ENCODE peak calls at places on chromosomes 11 and 22, in seven cellular contexts. P is spleen, M is AG09319, Y is stomach, F is OCI-LY7, V is A549, B is RWPE1. X is an unnamed sample.

GRCh38 chr11:121650520-121651266 is 197.9 kb upstream of the SORL1-AS1 start:
- DNase-seq in P (no peak), M (no peak), Y (no peak), F (no peak), V (no peak), B (no peak), X (no peak)

GRCh38 chr11:46332568-46333128 is 14.6 kb upstream of the DGKZ start:
- DNase-seq in P (no peak), M (no peak), Y (no peak), F (no peak), V (no peak), B (no peak), X (no peak)

GRCh38 chr11:37026741-37027140 is 428.7 kb upstream of the RAG2 start:
- DNase-seq in P (no peak), M (no peak), Y (no peak), F (no peak), V (no peak), B (no peak), X (no peak)

GRCh38 chr11:28581286-28582242 is 473.4 kb downstream of the METTL15 start:
- DNase-seq in P (no peak), M (no peak), Y (no peak), F (no peak), V (no peak), B (no peak), X (no peak)

GRCh38 chr11:124551189-124551588 is 7.7 kb upstream of the OR8B12 start:
- DNase-seq in P (no peak), M (no peak), Y (no peak), F (no peak), V (peak; percentile 5), B (no peak), X (no peak)

GRCh38 chr11:69501121-69501489 is 19.6 kb downstream of the LINC01488 start:
- DNase-seq in P (no peak), M (no peak), Y (no peak), F (no peak), V (no peak), B (no peak), X (no peak)

GRCh38 chr22:19576460-19577421 is 52.5 kb upstream of the CLDN5 start:
- DNase-seq in P (no peak), M (no peak), Y (no peak), F (peak; percentile 4), V (no peak), B (no peak), X (no peak)

GRCh38 chr22:16651217-16651616 is 58.6 kb upstream of the CCT8L2 start:
- DNase-seq in P (no peak), M (no peak), Y (no peak), F (no peak), V (no peak), B (no peak), X (no peak)

GRCh38 chr11:111542606-111543275 is 2.2 kb downstream of the LAYN start:
- DNase-seq in P (no peak), M (no peak), Y (no peak), F (no peak), V (no peak), B (no peak), X (no peak)

GRCh38 chr11:72570893-72571741 is 103.1 kb downstream of the PDE2A start:
- DNase-seq in P (no peak), M (no peak), Y (peak; percentile 25), F (no peak), V (no peak), B (no peak), X (no peak)

GRCh38 chr22:42060489-42060888 is 10.1 kb downstream of the NAGA start:
- DNase-seq in P (peak; percentile 47), M (no peak), Y (no peak), F (no peak), V (no peak), B (no peak), X (no peak)

GRCh38 chr11:117834838-117835443 is 10.4 kb upstream of the FXYD2 start:
- DNase-seq in P (no peak), M (no peak), Y (peak; percentile 4), F (no peak), V (no peak), B (no peak), X (no peak)

GRCh38 chr11:57288771-57289579 is 35.8 kb downstream of the TNKS1BP1 start:
- DNase-seq in P (no peak), M (no peak), Y (no peak), F (no peak), V (no peak), B (peak; percentile 68), X (no peak)

GRCh38 chr22:18056161-18056666 is 21.6 kb upstream of the PEX26 start:
- DNase-seq in P (peak; percentile 84), M (peak; percentile 81), Y (no peak), F (peak; percentile 64), V (peak; percentile 44), B (no peak), X (no peak)

GRCh38 chr11:115194798-115195101 is 309.5 kb downstream of the CADM1 start:
- DNase-seq in P (no peak), M (no peak), Y (no peak), F (peak; percentile 10), V (no peak), B (no peak), X (no peak)

GRCh38 chr11:93543292-93543977 is at the start of gene SMCO4:
- DNase-seq in P (peak; percentile 94), M (peak; percentile 41), Y (peak; percentile 86), F (peak; percentile 85), V (peak; percentile 77), B (peak; percentile 68), X (peak; percentile 90)

GRCh38 chr11:10490398-10491232 is 35.6 kb downstream of the AMPD3 start:
- DNase-seq in P (peak; percentile 76), M (peak; percentile 83), Y (peak; percentile 68), F (no peak), V (peak; percentile 88), B (peak; percentile 74), X (peak; percentile 84)

GRCh38 chr11:107439586-107440201 is 17.9 kb downstream of the CWF19L2 start:
- DNase-seq in P (no peak), M (no peak), Y (no peak), F (no peak), V (no peak), B (no peak), X (no peak)

GRCh38 chr22:49160261-49161001 is 667.2 kb downstream of the BRD1 start:
- DNase-seq in P (peak; percentile 51), M (no peak), Y (no peak), F (no peak), V (no peak), B (no peak), X (no peak)

GRCh38 chr11:17257200-17257599 is 19.3 kb upstream of the NUCB2 start:
- DNase-seq in P (no peak), M (no peak), Y (no peak), F (no peak), V (peak; percentile 55), B (no peak), X (no peak)

GRCh38 chr11:33987975-33988580 is 63.5 kb upstream of the CAPRIN1 start:
- DNase-seq in P (peak; percentile 88), M (peak; percentile 38), Y (peak; percentile 73), F (peak; percentile 84), V (peak; percentile 88), B (peak; percentile 46), X (peak; percentile 71)
- TF ChIP-seq CTCF in P (peak; percentile 84), M (peak; percentile 83), Y (peak; percentile 77), F (peak; percentile 89), V (peak; percentile 67), B (peak; percentile 83), X (peak; percentile 77)

DNA sequence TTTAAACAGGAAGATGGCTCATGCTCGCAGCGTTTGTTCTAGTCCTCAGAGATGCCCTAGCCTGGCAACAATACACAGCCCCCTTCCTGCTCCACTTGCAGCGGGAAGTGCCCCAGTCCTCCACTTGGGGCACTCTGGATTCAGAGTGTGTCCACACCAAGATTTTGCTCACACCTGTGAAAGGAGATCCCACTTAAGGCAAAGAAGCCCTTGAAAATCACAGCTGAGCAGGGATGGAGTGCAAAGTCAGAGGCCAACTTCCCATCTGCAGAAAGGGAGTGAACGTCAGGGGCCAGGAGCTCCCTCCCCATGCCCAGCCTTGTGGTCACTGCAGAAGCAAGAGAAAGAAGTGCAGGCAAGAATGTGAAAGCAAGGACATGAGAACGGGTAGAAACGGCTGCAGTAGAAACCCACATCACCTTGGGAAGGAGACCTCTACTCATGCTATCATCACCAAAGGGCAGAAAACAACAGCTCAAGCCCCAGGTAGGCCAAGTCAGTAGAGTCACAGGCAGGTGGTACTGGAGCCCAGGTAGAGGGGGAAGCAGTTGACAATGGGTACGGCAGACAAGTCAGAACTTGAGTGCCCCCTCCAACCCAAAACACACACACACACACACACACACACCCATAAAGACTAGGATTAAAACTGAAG is 157.4 kb downstream of the BUD13 start:
- DNase-seq in P (no peak), M (no peak), Y (no peak), F (no peak), V (no peak), B (no peak), X (no peak)
- TF ChIP-seq CTCF in P (no peak), M (no peak), Y (no peak), F (no peak), V (no peak), B (no peak), X (no peak)

GRCh38 chr22:29194269-29194668 is 11.4 kb upstream of the EMID1 start:
- DNase-seq in P (no peak), M (no peak), Y (no peak), F (no peak), V (no peak), B (no peak), X (no peak)
- TF ChIP-seq CTCF in P (no peak), M (no peak), Y (no peak), F (peak; percentile 18), V (no peak), B (no peak), X (no peak)

GRCh38 chr11:102662607-102663006 is 37.5 kb upstream of the MMP20 start:
- DNase-seq in P (no peak), M (no peak), Y (no peak), F (no peak), V (no peak), B (no peak), X (no peak)

GRCh38 chr11:102669664-102670063 is 35.9 kb downstream of the MMP27 start:
- DNase-seq in P (no peak), M (no peak), Y (no peak), F (no peak), V (no peak), B (no peak), X (no peak)

GRCh38 chr11:102661040-102661439 is 35.9 kb upstream of the MMP20 start:
- DNase-seq in P (no peak), M (no peak), Y (no peak), F (no peak), V (no peak), B (no peak), X (no peak)

GRCh38 chr11:102666331-102666957 is 39.1 kb downstream of the MMP27 start:
- DNase-seq in P (no peak), M (peak; percentile 12), Y (no peak), F (peak; percentile 56), V (peak; percentile 46), B (peak; percentile 53), X (no peak)

DNA sequence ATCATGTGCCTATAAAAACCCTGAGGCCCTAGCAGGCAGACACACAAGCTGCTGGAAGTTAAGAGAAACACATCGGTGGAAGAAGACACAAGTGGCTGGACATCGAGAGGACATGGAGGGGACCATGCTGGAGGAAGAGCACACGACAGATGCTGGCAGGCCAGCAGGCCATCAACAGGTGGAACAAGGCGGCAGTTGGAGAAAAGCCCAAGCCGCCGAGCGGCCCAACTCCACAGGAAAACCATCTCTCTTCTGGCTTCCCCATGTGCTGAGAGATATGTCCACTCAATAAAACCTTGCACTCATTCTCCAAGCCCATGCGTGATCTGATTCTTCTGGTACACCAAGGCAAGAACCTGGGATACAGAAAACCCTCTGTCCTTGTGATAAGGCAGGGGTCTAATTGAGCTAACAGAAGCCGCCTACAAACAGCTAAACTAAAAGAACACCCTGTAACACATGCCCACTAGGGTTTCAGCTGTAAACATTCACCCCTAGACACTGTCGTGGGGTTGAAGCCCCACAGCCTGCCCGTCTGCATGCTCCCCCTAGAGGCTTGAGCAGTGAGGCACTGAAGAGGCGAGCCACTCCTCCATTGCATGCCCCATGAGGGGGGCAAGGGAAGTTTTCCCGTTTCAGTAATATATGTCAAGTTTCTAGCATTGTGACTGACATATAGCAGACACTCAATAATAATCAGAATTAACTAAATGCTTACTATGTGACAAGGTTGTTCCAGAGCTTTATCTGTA is 39.0 kb upstream of the MMP20 start:
- DNase-seq in P (no peak), M (no peak), Y (no peak), F (peak; percentile 33), V (peak; percentile 16), B (no peak), X (no peak)
- TF ChIP-seq CTCF in P (no peak), M (peak; percentile 20), Y (no peak), F (peak; percentile 75), V (no peak), B (no peak), X (no peak)